ENCODE peak calls at places on chromosomes 1 and 21, in five cellular contexts. L, M, V, C and Y are unnamed samples.
A peak's percentile ranks its signal among the peaks of the same experiment; 100 is the strongest.

GRCh38 chr1:118077331-118078055 is 107.5 kb downstream of the SPAG17 start:
- DNase-seq in M (no peak), C (no peak), V (no peak), L (peak; percentile 19), Y (peak; percentile 24)

GRCh38 chr21:17189963-17190362 is 322.9 kb upstream of the CXADR start:
- DNase-seq in M (no peak), C (no peak), L (no peak), V (no peak), Y (no peak)

GRCh38 chr1:94156226-94156625 is 35.3 kb upstream of the ABCA4 start:
- DNase-seq in M (peak; percentile 74), L (no peak), C (no peak), V (no peak), Y (no peak)

GRCh38 chr1:211791979-211792378 is 38.6 kb downstream of the LPGAT1 start:
- DNase-seq in M (no peak), L (no peak), C (no peak), V (no peak), Y (no peak)

GRCh38 chr1:102588536-102588935 is 519.8 kb downstream of the COL11A1 start:
- DNase-seq in L (no peak), V (no peak), M (no peak), C (no peak), Y (no peak)

GRCh38 chr1:113211467-113211866 is 138.5 kb downstream of the LRIG2 start:
- DNase-seq in V (no peak), C (no peak), L (no peak), M (no peak), Y (no peak)

GRCh38 chr1:25099343-25099951 is 132.9 kb downstream of the SYF2 start:
- DNase-seq in L (peak; percentile 21), M (no peak), V (no peak), C (no peak), Y (no peak)

GRCh38 chr21:42663200-42663483 is 9.7 kb downstream of the PDE9A start:
- DNase-seq in C (no peak), M (no peak), L (no peak), V (no peak), Y (no peak)

GRCh38 chr1:163820190-163820589 is 498.4 kb downstream of the NUF2 start:
- DNase-seq in V (no peak), L (no peak), C (no peak), M (no peak), Y (no peak)

GRCh38 chr1:4178501-4178900 is 278.4 kb upstream of the C1orf174 start:
- DNase-seq in L (no peak), M (no peak), V (no peak), C (no peak), Y (no peak)

GRCh38 chr1:99994496-99994895 is 24.7 kb downstream of the SLC35A3 start:
- DNase-seq in C (no peak), L (no peak), V (no peak), M (no peak), Y (no peak)
- TF ChIP-seq CTCF in C (no peak), L (no peak), V (no peak), M (no peak), Y (no peak)

GRCh38 chr1:203025721-203026665 is at the start of gene PPFIA4:
- DNase-seq in L (peak; percentile 85), V (peak; percentile 84), C (no peak), M (peak; percentile 33), Y (peak; percentile 94)
- TF ChIP-seq CTCF in L (no peak), V (no peak), C (no peak), M (no peak), Y (no peak)

DNA sequence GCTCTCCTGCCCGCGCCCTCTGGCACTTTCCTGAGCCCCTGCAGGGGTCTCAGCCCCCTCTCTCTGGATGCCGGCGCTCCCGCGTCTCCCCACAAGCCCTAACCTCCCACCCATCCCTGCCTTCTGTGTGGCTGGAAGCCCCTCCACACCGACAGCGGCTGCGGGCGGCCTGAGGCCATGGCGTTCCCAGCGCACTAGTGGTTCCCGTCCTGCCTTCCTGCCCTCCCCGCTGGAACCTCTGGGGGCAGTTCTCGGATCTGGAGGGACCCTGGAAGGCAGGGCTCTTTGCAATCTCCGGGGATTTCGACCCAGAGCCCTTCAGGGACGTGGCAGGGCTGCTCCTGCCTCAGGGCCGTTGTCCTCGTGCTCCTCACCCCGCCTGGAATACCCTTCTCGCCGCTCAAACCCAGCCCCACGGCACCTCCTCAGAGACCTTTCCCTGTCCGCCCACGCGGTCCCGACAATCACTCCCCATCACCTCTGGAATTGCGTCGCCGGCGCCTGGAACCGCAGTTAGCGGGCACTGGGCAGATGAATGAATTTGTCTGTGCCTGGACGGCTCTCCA is 493 bp upstream of the ESPN start:
- DNase-seq in C (no peak), L (no peak), M (no peak), V (no peak), Y (no peak)
- TF ChIP-seq CTCF in C (no peak), L (no peak), M (no peak), V (no peak), Y (no peak)

GRCh38 chr21:41433566-41433965 is 7.5 kb downstream of the MX1 start:
- DNase-seq in V (no peak), M (no peak), C (no peak), L (no peak), Y (no peak)
- TF ChIP-seq CTCF in V (no peak), M (no peak), C (no peak), L (no peak), Y (no peak)

GRCh38 chr1:89632213-89633102 is 462 bp upstream of the LRRC8C start:
- DNase-seq in L (peak; percentile 75), C (peak; percentile 47), V (peak; percentile 78), M (no peak), Y (peak; percentile 88)
- TF ChIP-seq CTCF in L (no peak), C (peak; percentile 18), V (peak; percentile 76), M (peak; percentile 27), Y (peak; percentile 39)

GRCh38 chr1:208243851-208244583 is at the start of gene PLXNA2:
- DNase-seq in M (peak; percentile 10), L (peak; percentile 94), C (peak; percentile 56), V (peak; percentile 66), Y (peak; percentile 91)

GRCh38 chr1:208243522-208243850 is 698 bp downstream of the PLXNA2 start:
- DNase-seq in M (no peak), C (no peak), L (no peak), V (no peak), Y (no peak)

GRCh38 chr1:208242186-208242585 is 2.0 kb downstream of the PLXNA2 start:
- DNase-seq in M (no peak), V (no peak), L (no peak), C (no peak), Y (no peak)

GRCh38 chr1:208241541-208241940 is 2.6 kb downstream of the PLXNA2 start:
- DNase-seq in V (no peak), L (no peak), C (no peak), M (no peak), Y (no peak)

GRCh38 chr1:208242829-208243521 is 1.2 kb downstream of the PLXNA2 start:
- DNase-seq in M (no peak), C (no peak), V (no peak), L (no peak), Y (peak; percentile 51)
- TF ChIP-seq CTCF in M (no peak), C (no peak), V (no peak), L (no peak), Y (no peak)

GRCh38 chr1:39266269-39266668 is 61.8 kb downstream of the MACF1 start:
- DNase-seq in L (no peak), V (no peak), M (no peak), C (no peak), Y (no peak)
- TF ChIP-seq CTCF in L (no peak), V (no peak), M (no peak), C (no peak), Y (no peak)